ENCODE peak calls at places on chromosomes 6 and 20, in six cellular contexts. T is astrocyte, B is cardiac fibroblast, U is dorsolateral prefrontal cortex, I is Calu3, F is HFFc6. C is an unnamed sample.

GRCh38 chr20:47711046-47711752 is 74.1 kb downstream of the SULF2 start:
- DNase-seq in T (no peak), B (no peak), U (no peak), I (peak; percentile 78), F (no peak), C (no peak)

GRCh38 chr20:62997626-62998025 is 9.1 kb downstream of the BHLHE23 start:
- DNase-seq in T (no peak), B (no peak), U (no peak), I (peak; percentile 44), F (no peak), C (no peak)

GRCh38 chr20:9626357-9626756 is 112.0 kb downstream of the LAMP5 start:
- DNase-seq in T (no peak), B (no peak), U (no peak), I (peak; percentile 59), F (no peak), C (peak; percentile 20)

GRCh38 chr6:37022135-37022863 is 16.8 kb downstream of the FGD2 start:
- DNase-seq in T (no peak), B (no peak), U (no peak), I (no peak), F (no peak), C (no peak)

GRCh38 chr20:40646321-40647212 is 42.5 kb downstream of the MAFB start:
- DNase-seq in T (no peak), B (peak; percentile 9), U (no peak), I (no peak), F (no peak), C (no peak)

GRCh38 chr6:116511424-116512131 is at the start of gene CALHM5:
- DNase-seq in T (peak; percentile 83), B (peak; percentile 93), U (no peak), I (peak; percentile 67), F (peak; percentile 91), C (peak; percentile 13)

GRCh38 chr6:6169141-6169540 is 151.3 kb downstream of the F13A1 start:
- DNase-seq in T (no peak), B (no peak), U (no peak), I (no peak), F (no peak), C (no peak)

GRCh38 chr6:27772261-27773001 is 139.8 kb downstream of the OR2B2 start:
- DNase-seq in T (peak; percentile 75), B (peak; percentile 88), U (peak; percentile 67), I (peak; percentile 94), F (peak; percentile 74), C (peak; percentile 72)

GRCh38 chr6:132683543-132683942 is 24.6 kb upstream of the TAAR1 start:
- DNase-seq in T (peak; percentile 91), B (peak; percentile 73), U (no peak), I (peak; percentile 30), F (peak; percentile 65), C (peak; percentile 14)

GRCh38 chr6:56510984-56511531 is 131.6 kb downstream of the DST start:
- DNase-seq in T (no peak), B (peak; percentile 87), U (no peak), I (no peak), F (no peak), C (no peak)

GRCh38 chr20:59667131-59667530 is 62.8 kb downstream of the PHACTR3 start:
- DNase-seq in T (no peak), B (no peak), U (no peak), I (no peak), F (no peak), C (no peak)

GRCh38 chr20:20549699-20550098 is 162.7 kb downstream of the RALGAPA2 start:
- DNase-seq in T (peak; percentile 64), B (peak; percentile 36), U (no peak), I (peak; percentile 2), F (peak; percentile 86), C (peak; percentile 90)

GRCh38 chr6:49110876-49111275 is 352.2 kb downstream of the MMUT start:
- DNase-seq in T (no peak), B (no peak), U (no peak), I (no peak), F (no peak), C (no peak)

GRCh38 chr6:34462561-34462971 is 3.3 kb upstream of the PACSIN1 start:
- DNase-seq in T (no peak), B (peak; percentile 33), U (no peak), I (peak; percentile 80), F (no peak), C (no peak)

GRCh38 chr6:33217246-33217645 is 8.9 kb downstream of the RING1 start:
- DNase-seq in T (no peak), B (no peak), U (no peak), I (no peak), F (no peak), C (no peak)

GRCh38 chr6:10259676-10260075 is 155.2 kb downstream of the TFAP2A start:
- DNase-seq in T (peak; percentile 41), B (no peak), U (no peak), I (no peak), F (peak; percentile 20), C (no peak)

GRCh38 chr20:5888051-5888450 is 62.3 kb downstream of the TRMT6 start:
- DNase-seq in T (peak; percentile 32), B (no peak), U (no peak), I (no peak), F (no peak), C (no peak)

GRCh38 chr20:24838551-24839530 is 110.2 kb upstream of the CST7 start:
- DNase-seq in T (peak; percentile 41), B (peak; percentile 3), U (peak; percentile 38), I (no peak), F (peak; percentile 35), C (no peak)

GRCh38 chr20:20594171-20594530 is 118.3 kb downstream of the RALGAPA2 start:
- DNase-seq in T (peak; percentile 3), B (peak; percentile 53), U (no peak), I (no peak), F (peak; percentile 28), C (peak; percentile 26)

GRCh38 chr20:52493177-52493711 is 301.7 kb upstream of the ZFP64 start:
- DNase-seq in T (peak; percentile 63), B (peak; percentile 70), U (no peak), I (no peak), F (no peak), C (no peak)

GRCh38 chr6:133067960-133068359 is 173.2 kb upstream of the EYA4 start:
- DNase-seq in T (no peak), B (no peak), U (no peak), I (no peak), F (no peak), C (no peak)

GRCh38 chr6:17938885-17939284 is 48.5 kb downstream of the KIF13A start:
- DNase-seq in T (peak; percentile 18), B (peak; percentile 33), U (no peak), I (no peak), F (peak; percentile 35), C (peak; percentile 32)

GRCh38 chr20:2984028-2984501 is 59.4 kb upstream of the GNRH2 start:
- DNase-seq in T (no peak), B (no peak), U (no peak), I (no peak), F (no peak), C (no peak)

GRCh38 chr6:27133281-27134227 is 113.9 kb upstream of the PRSS16 start:
- DNase-seq in T (peak; percentile 69), B (peak; percentile 62), U (no peak), I (peak; percentile 73), F (peak; percentile 85), C (no peak)

GRCh38 chr6:70686548-70687133 is 19.0 kb downstream of the SMAP1 start:
- DNase-seq in T (no peak), B (peak; percentile 59), U (no peak), I (no peak), F (peak; percentile 29), C (peak; percentile 25)

GRCh38 chr6:135270676-135271536 is 89.8 kb downstream of the MYB start:
- DNase-seq in T (no peak), B (no peak), U (no peak), I (peak; percentile 51), F (no peak), C (peak; percentile 45)

GRCh38 chr6:167974644-167975344 is 22.7 kb upstream of the KIF25 start:
- DNase-seq in T (no peak), B (peak; percentile 13), U (no peak), I (no peak), F (no peak), C (no peak)

GRCh38 chr20:50608750-50609104 is 82.6 kb downstream of the RIPOR3 start:
- DNase-seq in T (no peak), B (no peak), U (no peak), I (no peak), F (no peak), C (no peak)

GRCh38 chr20:50607850-50608749 is 83.2 kb downstream of the RIPOR3 start:
- DNase-seq in T (no peak), B (no peak), U (no peak), I (no peak), F (no peak), C (no peak)

GRCh38 chr20:50609438-50609989 is 81.8 kb downstream of the RIPOR3 start:
- DNase-seq in T (no peak), B (no peak), U (no peak), I (no peak), F (no peak), C (no peak)

GRCh38 chr20:50611128-50611810 is 80.1 kb downstream of the RIPOR3 start:
- DNase-seq in T (no peak), B (peak; percentile 18), U (no peak), I (no peak), F (no peak), C (no peak)

GRCh38 chr20:50610212-50610718 is 81.1 kb downstream of the RIPOR3 start:
- DNase-seq in T (no peak), B (no peak), U (no peak), I (no peak), F (no peak), C (no peak)
- TF ChIP-seq CTCF in T (no peak), B (peak; percentile 10), U (no peak), I (no peak), F (peak; percentile 32), C (no peak)

GRCh38 chr6:130369821-130370220 is 4.0 kb downstream of the TMEM200A start:
- DNase-seq in T (no peak), B (no peak), U (no peak), I (no peak), F (no peak), C (no peak)

GRCh38 chr6:130365166-130366010 is 429 bp upstream of the TMEM200A start:
- DNase-seq in T (peak; percentile 52), B (peak; percentile 68), U (no peak), I (peak; percentile 54), F (peak; percentile 39), C (peak; percentile 50)

GRCh38 chr6:130364224-130364780 is 1.5 kb upstream of the TMEM200A start:
- DNase-seq in T (no peak), B (no peak), U (no peak), I (no peak), F (no peak), C (no peak)

GRCh38 chr6:130367767-130368166 is 1.9 kb downstream of the TMEM200A start:
- DNase-seq in T (no peak), B (no peak), U (no peak), I (no peak), F (no peak), C (no peak)

GRCh38 chr6:130366011-130366963 is at the start of gene TMEM200A:
- DNase-seq in T (peak; percentile 51), B (peak; percentile 60), U (no peak), I (peak; percentile 10), F (peak; percentile 36), C (peak; percentile 15)
- TF ChIP-seq CTCF in T (no peak), B (peak; percentile 10), U (no peak), I (no peak), F (peak; percentile 9), C (no peak)

GRCh38 chr20:44785768-44786167 is 24.6 kb downstream of the RIMS4 start:
- DNase-seq in T (no peak), B (peak; percentile 25), U (no peak), I (no peak), F (peak; percentile 12), C (peak; percentile 58)
- TF ChIP-seq CTCF in T (no peak), B (no peak), U (no peak), I (no peak), F (no peak), C (no peak)

GRCh38 chr20:46348231-46348803 is 40.0 kb upstream of the CDH22 start:
- DNase-seq in T (no peak), B (peak; percentile 62), U (peak; percentile 58), I (no peak), F (no peak), C (no peak)
- TF ChIP-seq CTCF in T (no peak), B (peak; percentile 22), U (no peak), I (no peak), F (no peak), C (no peak)